ENCODE peak calls at places on chromosomes 16 and 17, in four cellular contexts. Z is upper lobe of right lung, I is cardiac muscle cell, M is AG09309. P is an unnamed sample.

GRCh38 chr17:20281860-20282259 is 185.5 kb downstream of the LGALS9B start:
- DNase-seq in I (no peak), M (no peak), Z (peak), P (peak)

GRCh38 chr16:65315004-65315398 is 193.1 kb upstream of the CDH11 start:
- DNase-seq in I (no peak), M (no peak), Z (no peak), P (peak)

GRCh38 chr16:35492225-35492624 is 2032.8 kb downstream of the TP53TG3F start:
- DNase-seq in I (no peak), M (no peak), Z (no peak), P (no peak)

GRCh38 chr17:49602783-49603182 is 27.1 kb downstream of the NXPH3 start:
- DNase-seq in I (no peak), M (no peak), Z (no peak), P (no peak)

GRCh38 chr16:49350265-49351103 is 23.1 kb upstream of the C16orf78 start:
- DNase-seq in M (no peak), I (peak), Z (peak), P (no peak)

GRCh38 chr17:82679586-82680465 is 18.7 kb downstream of the RAB40B start:
- DNase-seq in Z (no peak), M (no peak), I (no peak), P (no peak)

GRCh38 chr17:36731091-36731490 is 129.7 kb downstream of the MRM1 start:
- DNase-seq in M (no peak), Z (no peak), I (no peak), P (no peak)

GRCh38 chr17:1067282-1067956 is 70.5 kb downstream of the TIMM22 start:
- DNase-seq in Z (peak), M (no peak), I (no peak), P (no peak)

GRCh38 chr16:77273-77806 is 685 bp upstream of the MPG start:
- DNase-seq in Z (peak), I (peak), M (no peak), P (no peak)

GRCh38 chr16:61792194-61792904 is 243.9 kb downstream of the CDH8 start:
- DNase-seq in M (peak), Z (no peak), I (no peak), P (peak)

GRCh38 chr16:85386467-85387170 is 226.5 kb upstream of the GSE1 start:
- DNase-seq in I (no peak), M (no peak), Z (no peak), P (no peak)

GRCh38 chr17:51652529-51652928 is 392.2 kb downstream of the UTP18 start:
- DNase-seq in I (no peak), M (no peak), Z (no peak), P (no peak)

GRCh38 chr16:11100239-11100750 is 155.7 kb downstream of the SOCS1 start:
- DNase-seq in M (peak), I (peak), Z (no peak), P (peak)

GRCh38 chr17:33838281-33838680 is 416.8 kb upstream of the CCL2 start:
- DNase-seq in M (no peak), Z (no peak), I (no peak), P (no peak)

GRCh38 chr16:88353691-88354090 is 29.1 kb upstream of the ZNF469 start:
- DNase-seq in I (no peak), M (no peak), Z (no peak), P (no peak)

GRCh38 chr16:57764341-57765159 is 29.0 kb downstream of the KATNB1 start:
- DNase-seq in I (no peak), M (peak), Z (no peak), P (peak)

GRCh38 chr16:7025616-7026190 is 306.9 kb upstream of the RBFOX1 start:
- DNase-seq in Z (peak), I (peak), M (no peak), P (no peak)

GRCh38 chr16:69311115-69311532 is at the start of gene VPS4A:
- DNase-seq in Z (peak), M (peak), I (peak), P (peak)

GRCh38 chr16:53781023-53781605 is 77.2 kb downstream of the FTO start:
- DNase-seq in I (no peak), Z (no peak), M (no peak), P (no peak)

GRCh38 chr16:81273223-81273940 is 34.9 kb downstream of the BCO1 start:
- DNase-seq in M (no peak), I (no peak), Z (peak), P (peak)

GRCh38 chr16:56222482-56222997 is 31.3 kb downstream of the GNAO1 start:
- DNase-seq in I (peak), M (no peak), Z (no peak), P (no peak)

GRCh38 chr17:75843577-75844529 is at the start of gene UNC13D:
- DNase-seq in Z (no peak), M (no peak), I (no peak), P (no peak)

GRCh38 chr16:54657058-54657708 is 273.5 kb upstream of the IRX5 start:
- DNase-seq in I (no peak), Z (no peak), M (no peak), P (peak)

GRCh38 chr17:49459401-49459984 is 35.6 kb upstream of the NGFR start:
- DNase-seq in I (peak), Z (no peak), M (no peak), P (no peak)

GRCh38 chr17:57671546-57672204 is 73.4 kb downstream of the CCDC182 start:
- DNase-seq in Z (peak), I (peak), M (peak), P (peak)

GRCh38 chr17:82985973-82986372 is 93.4 kb upstream of the METRNL start:
- DNase-seq in I (peak), Z (peak), M (no peak), P (peak)

GRCh38 chr16:48905632-48906031 is 295.7 kb upstream of the N4BP1 start:
- DNase-seq in M (no peak), Z (no peak), I (no peak), P (no peak)

GRCh38 chr16:81641403-81642106 is 137.5 kb upstream of the PLCG2 start:
- DNase-seq in I (peak), M (no peak), Z (no peak), P (no peak)

DNA sequence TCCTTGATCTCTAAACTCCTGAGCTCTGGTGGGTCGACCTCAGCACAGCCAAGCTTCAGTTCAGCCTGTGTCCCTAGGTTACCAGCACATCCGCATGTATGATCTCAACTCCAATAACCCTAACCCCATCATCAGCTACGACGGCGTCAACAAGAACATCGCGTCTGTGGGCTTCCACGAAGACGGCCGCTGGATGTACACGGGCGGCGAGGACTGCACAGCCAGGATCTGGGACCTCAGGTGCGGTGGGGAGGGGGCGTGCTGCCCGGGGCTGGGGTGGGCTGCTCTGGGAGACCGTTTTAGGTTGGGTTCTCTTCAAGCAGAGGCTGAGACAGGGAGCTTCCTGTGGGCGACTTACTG is 1.1 kb downstream of the MLST8 start:
- DNase-seq in Z (no peak), M (no peak), I (no peak), P (no peak)
- H3K4me3 ChIP-seq in Z (peak), M (peak), I (peak), P (peak)

GRCh38 chr16:86929149-86929871 is 351.0 kb downstream of the FOXL1 start:
- DNase-seq in I (peak), Z (no peak), M (no peak), P (peak)

GRCh38 chr16:86930663-86931062 is 352.3 kb downstream of the FOXL1 start:
- DNase-seq in M (no peak), Z (no peak), I (no peak), P (no peak)

GRCh38 chr16:86930001-86930400 is 351.7 kb downstream of the FOXL1 start:
- DNase-seq in Z (no peak), I (no peak), M (no peak), P (no peak)

GRCh38 chr16:86932130-86932982 is 354.0 kb downstream of the FOXL1 start:
- DNase-seq in M (no peak), I (no peak), Z (no peak), P (no peak)

GRCh38 chr16:86931410-86931941 is 353.1 kb downstream of the FOXL1 start:
- DNase-seq in I (peak), M (peak), Z (no peak), P (peak)
- H3K4me3 ChIP-seq in I (no peak), M (no peak), Z (no peak), P (peak)

DNA sequence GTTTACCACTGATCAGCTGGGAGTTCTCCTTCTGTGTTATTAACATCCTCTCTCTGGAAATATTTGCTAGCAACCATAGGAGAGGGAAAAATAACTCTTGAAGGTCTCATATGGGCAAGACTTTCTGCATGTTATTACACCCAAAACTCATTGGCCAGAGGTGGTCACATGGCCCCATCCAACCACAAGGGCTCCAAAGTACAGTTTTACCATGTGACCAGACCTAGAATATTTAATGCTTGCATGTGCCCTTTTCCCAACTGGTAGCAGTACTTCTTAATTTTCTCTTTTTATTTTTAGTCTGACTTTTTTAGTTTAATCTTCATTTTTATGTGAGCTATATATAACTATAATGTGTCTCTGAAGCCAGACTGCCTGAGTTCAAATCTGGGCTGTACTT is 141.0 kb upstream of the NOG start:
- DNase-seq in M (no peak), I (no peak), Z (no peak), P (no peak)
- H3K4me3 ChIP-seq in M (no peak), I (no peak), Z (no peak), P (no peak)

DNA sequence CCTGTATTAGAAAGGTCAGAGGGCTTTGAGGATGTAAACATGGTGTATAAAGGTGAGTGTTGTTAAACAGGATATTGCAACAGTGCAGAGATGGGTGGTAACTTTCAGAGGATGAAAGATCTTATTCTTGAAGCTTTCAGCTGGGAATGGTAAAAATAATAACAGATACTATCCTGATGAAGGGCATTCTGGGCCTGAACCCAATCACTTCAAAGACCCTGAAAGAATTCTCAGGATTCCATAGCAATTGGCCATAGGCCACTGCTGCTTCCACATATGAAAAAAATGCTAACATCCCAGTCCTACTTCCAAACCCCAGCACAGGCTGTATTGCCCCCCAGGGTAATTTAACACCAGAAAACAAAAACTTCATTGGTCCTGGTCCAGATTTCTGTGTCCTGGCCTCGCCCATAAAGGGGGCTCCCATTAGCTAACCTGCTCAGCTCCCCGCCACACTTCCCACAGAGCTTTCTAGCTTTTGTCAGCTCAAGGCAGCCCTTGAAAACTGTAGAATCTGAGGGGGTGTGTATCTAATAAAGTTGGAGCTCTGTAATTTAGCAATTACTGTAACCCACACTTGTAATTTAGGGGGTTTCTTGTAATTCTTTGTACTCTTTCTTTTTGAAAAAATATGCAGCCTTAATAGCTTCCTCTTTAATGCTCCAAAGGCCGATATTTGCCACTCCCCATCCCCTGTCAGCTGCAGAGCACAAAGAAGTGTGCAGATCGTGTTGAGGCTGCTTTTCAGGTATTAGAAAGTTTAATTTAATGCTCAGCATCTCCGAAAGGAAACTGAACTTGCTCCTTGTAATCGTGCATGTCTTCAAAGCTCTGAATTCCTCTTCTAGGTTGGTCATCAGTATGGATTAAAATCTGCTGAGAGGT is 371.5 kb downstream of the SEC14L1 start:
- DNase-seq in M (no peak), I (no peak), Z (peak), P (no peak)
- H3K4me3 ChIP-seq in M (no peak), I (no peak), Z (no peak), P (no peak)

DNA sequence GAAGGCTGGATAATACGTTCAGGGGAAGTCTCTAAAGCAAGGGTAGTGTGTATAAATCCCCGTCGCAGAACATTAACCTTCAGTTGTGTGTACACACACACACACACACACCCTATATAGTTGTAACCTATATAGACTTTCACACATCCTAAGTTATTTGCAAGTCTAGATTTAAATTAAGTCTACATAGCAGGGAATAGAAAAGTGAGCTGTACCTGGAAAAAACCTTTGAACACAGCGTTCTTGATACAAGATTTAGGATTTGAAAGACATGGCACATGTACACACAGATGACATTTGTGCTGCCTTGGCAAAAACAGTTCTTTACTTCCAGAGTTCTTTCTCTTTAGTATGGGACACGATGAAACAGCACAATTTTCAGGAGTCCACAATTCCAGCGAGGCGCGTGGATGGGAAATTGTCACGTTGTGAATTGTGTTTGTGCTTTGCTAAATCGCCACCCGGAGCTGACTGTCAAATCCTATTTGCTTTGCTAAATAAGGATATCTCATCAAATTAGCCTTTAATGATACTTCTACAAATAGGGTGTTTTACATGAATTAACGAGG is 233.9 kb downstream of the MRTFB start:
- DNase-seq in I (no peak), M (no peak), Z (no peak), P (no peak)
- H3K4me3 ChIP-seq in I (no peak), M (no peak), Z (no peak), P (no peak)

GRCh38 chr16:4231367-4231766 is 10.5 kb downstream of the SRL start:
- DNase-seq in M (no peak), I (no peak), Z (no peak), P (no peak)
- H3K4me3 ChIP-seq in M (no peak), I (no peak), Z (no peak), P (no peak)

GRCh38 chr16:19883296-19883951 is 1.2 kb downstream of the GPRC5B start:
- DNase-seq in Z (no peak), I (peak), M (no peak), P (peak)

GRCh38 chr16:19886061-19886792 is 1.6 kb upstream of the GPRC5B start:
- DNase-seq in Z (peak), M (peak), I (peak), P (peak)

GRCh38 chr16:19884611-19885455 is at the start of gene GPRC5B:
- DNase-seq in I (peak), M (no peak), Z (peak), P (no peak)

GRCh38 chr16:19884021-19884485 is 595 bp downstream of the GPRC5B start:
- DNase-seq in I (peak), M (no peak), Z (no peak), P (no peak)

GRCh38 chr16:19885456-19886060 is 910 bp upstream of the GPRC5B start:
- DNase-seq in Z (peak), M (no peak), I (no peak), P (no peak)
- H3K4me3 ChIP-seq in Z (peak), M (peak), I (no peak), P (peak)

GRCh38 chr17:69415431-69415830 is 934 bp downstream of the MAP2K6 start:
- DNase-seq in M (no peak), I (no peak), Z (no peak), P (no peak)
- H3K4me3 ChIP-seq in M (no peak), I (peak), Z (peak), P (peak)

P was measured in astrocyte of the cerebellum.